ENCODE peak calls at places on chromosomes 5 and 9, in nine cellular contexts. A, B, O, W, V, X, L, Q and E are unnamed samples.

GRCh38 chr5:112908854-112909253 is 13.2 kb downstream of the REEP5 start:
- DNase-seq in B (no peak), W (no peak), O (no peak), X (no peak), A (no peak), Q (no peak), V (no peak), L (no peak), E (no peak)

GRCh38 chr5:124025306-124025705 is 513.3 kb downstream of the CSNK1G3 start:
- DNase-seq in X (peak; percentile 38), W (no peak), B (no peak), Q (no peak), A (no peak), O (no peak), L (no peak), V (no peak), E (no peak)

GRCh38 chr9:109063765-109064164 is 50.5 kb upstream of the CTNNAL1 start:
- DNase-seq in B (no peak), W (no peak), L (no peak), O (no peak), V (no peak), X (no peak), A (no peak), Q (peak; percentile 13), E (no peak)

GRCh38 chr5:139666551-139666950 is 18.4 kb downstream of the CXXC5 start:
- DNase-seq in A (no peak), W (no peak), V (no peak), B (no peak), Q (no peak), X (no peak), L (no peak), O (no peak), E (no peak)

GRCh38 chr5:96972599-96973334 is 36.9 kb downstream of the LNPEP start:
- DNase-seq in L (no peak), V (no peak), X (no peak), O (no peak), A (no peak), W (no peak), Q (no peak), B (no peak), E (no peak)

GRCh38 chr9:93183106-93183662 is 755 bp upstream of the WNK2 start:
- DNase-seq in L (no peak), Q (no peak), W (no peak), A (no peak), V (no peak), O (no peak), B (no peak), X (no peak), E (no peak)

GRCh38 chr5:1887400-1888360 is 5.0 kb upstream of the IRX4 start:
- DNase-seq in B (no peak), L (no peak), V (no peak), Q (no peak), X (peak; percentile 45), W (no peak), O (no peak), A (no peak), E (no peak)

GRCh38 chr9:15137089-15137488 is 169.9 kb downstream of the TTC39B start:
- DNase-seq in A (no peak), L (no peak), V (no peak), Q (no peak), X (peak; percentile 55), B (no peak), O (no peak), W (no peak), E (no peak)

GRCh38 chr9:91824591-91825339 is 125.3 kb downstream of the ROR2 start:
- DNase-seq in Q (no peak), A (peak; percentile 40), X (no peak), O (no peak), B (no peak), W (peak; percentile 44), V (no peak), L (no peak), E (no peak)

GRCh38 chr9:127346584-127346983 is 50.4 kb upstream of the SLC2A8 start:
- DNase-seq in V (peak; percentile 8), X (no peak), L (no peak), B (no peak), Q (no peak), W (no peak), O (no peak), A (no peak), E (no peak)

GRCh38 chr9:96858018-96858573 is 3.8 kb upstream of the ZNF782 start:
- DNase-seq in L (no peak), B (no peak), V (no peak), O (no peak), A (no peak), W (no peak), X (no peak), Q (peak; percentile 73), E (no peak)

GRCh38 chr5:108093186-108093585 is 288.7 kb downstream of the FBXL17 start:
- DNase-seq in V (no peak), B (no peak), X (peak; percentile 51), W (no peak), Q (no peak), O (no peak), A (no peak), L (peak; percentile 1), E (no peak)

GRCh38 chr9:93682155-93682968 is 106.0 kb downstream of the PHF2 start:
- DNase-seq in B (peak; percentile 64), Q (no peak), W (peak; percentile 60), A (peak; percentile 74), X (peak; percentile 95), V (peak; percentile 77), L (no peak), O (peak; percentile 49), E (no peak)

GRCh38 chr9:101072259-101072658 is 43.7 kb downstream of the PLPPR1 start:
- DNase-seq in Q (no peak), L (no peak), O (no peak), B (no peak), W (no peak), V (no peak), X (no peak), A (no peak), E (no peak)

GRCh38 chr5:40291338-40291737 is 388.4 kb upstream of the PTGER4 start:
- DNase-seq in B (no peak), Q (no peak), O (no peak), V (no peak), A (no peak), L (no peak), X (no peak), W (no peak), E (no peak)

GRCh38 chr5:158991391-158991790 is 108.3 kb downstream of the EBF1 start:
- DNase-seq in B (no peak), O (no peak), W (no peak), V (no peak), Q (no peak), A (no peak), X (no peak), L (no peak), E (no peak)

GRCh38 chr9:72193478-72193881 is 44.2 kb downstream of the GDA start:
- DNase-seq in V (no peak), A (no peak), X (peak; percentile 22), O (peak; percentile 54), Q (no peak), W (no peak), L (no peak), B (no peak), E (no peak)
- H3K27ac ChIP-seq in V (no peak overlapping the region), A (no peak overlapping the region), X (no peak overlapping the region), O (peak overlapping the region; percentile 40), Q (no peak overlapping the region), W (no peak overlapping the region), L (no peak overlapping the region), B (no peak overlapping the region), E (no peak overlapping the region)

DNA sequence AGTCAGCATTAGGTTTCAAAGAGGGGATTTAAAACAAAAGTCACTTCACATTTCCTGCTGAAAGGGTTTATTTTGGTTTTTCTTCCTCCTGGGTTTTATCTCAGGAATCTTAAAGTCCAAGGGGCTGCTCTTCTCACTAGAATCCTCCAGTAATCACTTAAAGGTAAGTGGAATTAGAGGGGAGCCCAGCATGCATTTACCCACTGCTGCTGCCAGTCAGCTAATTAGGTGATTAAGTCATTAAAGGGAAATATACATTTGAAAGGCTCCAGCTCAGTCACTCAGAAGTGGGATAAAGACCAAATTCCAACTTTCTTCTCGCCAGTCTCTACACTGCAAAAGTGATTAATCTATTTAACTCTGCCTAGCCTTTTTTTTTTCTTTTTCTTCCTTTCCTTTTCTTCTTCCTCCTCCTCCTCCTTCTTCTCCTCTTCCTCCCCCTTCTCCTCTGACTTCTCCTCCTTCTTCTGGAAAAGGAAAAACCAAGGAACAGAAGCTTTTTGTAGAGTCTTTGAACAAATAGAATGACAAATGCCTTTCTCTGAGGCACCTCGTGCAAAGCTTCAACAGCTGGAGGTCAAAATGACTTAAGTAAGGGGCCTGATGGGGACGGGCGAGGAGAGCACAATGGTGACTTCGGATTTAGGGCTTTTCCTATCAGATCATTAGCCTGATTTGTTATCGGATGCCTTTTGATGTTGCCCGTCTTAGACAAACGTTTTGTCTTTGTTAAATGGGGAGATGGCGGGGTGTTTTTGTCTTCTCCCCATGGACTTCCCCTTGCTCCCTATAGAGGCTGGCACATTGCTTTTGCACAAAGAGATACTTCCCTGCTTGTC is 617.6 kb downstream of the IRX1 start:
- DNase-seq in A (no peak), W (no peak), Q (no peak), B (no peak), O (no peak), X (peak; percentile 91), V (no peak), L (no peak), E (no peak)
- H3K27ac ChIP-seq in A (no peak overlapping the region), W (no peak overlapping the region), Q (no peak overlapping the region), B (no peak overlapping the region), O (no peak overlapping the region), X (peak overlapping the region; percentile 2), V (no peak overlapping the region), L (no peak overlapping the region), E (no peak overlapping the region)

GRCh38 chr5:141646026-141646425 is 5.2 kb downstream of the FCHSD1 start:
- DNase-seq in Q (no peak), W (no peak), L (no peak), X (no peak), A (no peak), B (no peak), V (no peak), O (no peak), E (peak; percentile 27)
- H3K27ac ChIP-seq in Q (no peak overlapping the region), W (no peak overlapping the region), L (no peak overlapping the region), X (no peak overlapping the region), A (no peak overlapping the region), B (no peak overlapping the region), V (no peak overlapping the region), O (no peak overlapping the region), E (no peak overlapping the region)

GRCh38 chr5:168350315-168350714 is 58.9 kb downstream of the WWC1 start:
- DNase-seq in V (no peak), X (no peak), B (no peak), A (no peak), O (no peak), L (no peak), Q (no peak), W (no peak), E (no peak)

GRCh38 chr5:168356171-168356570 is 64.7 kb downstream of the WWC1 start:
- DNase-seq in X (no peak), A (peak; percentile 47), O (no peak), Q (no peak), B (no peak), V (peak; percentile 20), L (no peak), W (no peak), E (no peak)

GRCh38 chr5:168354397-168354796 is 63.0 kb downstream of the WWC1 start:
- DNase-seq in Q (no peak), W (no peak), O (no peak), A (no peak), X (no peak), L (no peak), V (no peak), B (no peak), E (no peak)

GRCh38 chr5:168356592-168356991 is 65.1 kb downstream of the WWC1 start:
- DNase-seq in L (no peak), Q (no peak), V (peak; percentile 5), W (no peak), B (no peak), A (peak; percentile 24), X (no peak), O (no peak), E (no peak)

GRCh38 chr5:168353216-168353957 is 61.9 kb downstream of the WWC1 start:
- DNase-seq in L (no peak), A (no peak), X (no peak), B (no peak), V (peak; percentile 84), O (no peak), W (no peak), Q (no peak), E (no peak)
- H3K27ac ChIP-seq in L (no peak overlapping the region), A (no peak overlapping the region), X (no peak overlapping the region), B (no peak overlapping the region), V (peak overlapping the region; percentile 57), O (no peak overlapping the region), W (no peak overlapping the region), Q (no peak overlapping the region), E (peak overlapping the region; percentile 4)